ENCODE peak calls at places on chromosomes 3 and 15, in seven cellular contexts. R is AG09309, O is GM13976, I is kidney epithelial cell, K is HFFc6, Z is progenitor cell of endocrine pancreas, M is stomach. X is an unnamed sample.

GRCh38 chr15:40358492-40359353 is 704 bp downstream of the DISP2 start:
- DNase-seq in R (no peak), O (peak), I (no peak), K (no peak), Z (no peak), M (no peak), X (no peak)

GRCh38 chr15:82122754-82123400 is 77.1 kb upstream of the MEX3B start:
- DNase-seq in R (peak), O (no peak), I (peak), K (peak), Z (no peak), M (peak), X (peak)

GRCh38 chr3:125069968-125070745 is 14.4 kb upstream of the HEG1 start:
- DNase-seq in R (no peak), O (no peak), I (no peak), K (no peak), Z (no peak), M (no peak), X (no peak)

GRCh38 chr15:89654311-89654761 is 931 bp downstream of the KIF7 start:
- DNase-seq in R (peak), O (no peak), I (no peak), K (peak), Z (no peak), M (no peak), X (no peak)

GRCh38 chr3:163785693-163786092 is 1292.6 kb downstream of the SI start:
- DNase-seq in R (no peak), O (no peak), I (no peak), K (no peak), Z (no peak), M (no peak), X (no peak)

GRCh38 chr3:103499132-103499885 is 1064.5 kb downstream of the ZPLD1 start:
- DNase-seq in R (peak), O (no peak), I (peak), K (no peak), Z (no peak), M (no peak), X (no peak)

GRCh38 chr3:4634894-4635293 is 141.7 kb downstream of the ITPR1 start:
- DNase-seq in R (no peak), O (no peak), I (no peak), K (no peak), Z (no peak), M (no peak), X (no peak)

GRCh38 chr15:31131853-31132375 is 30.4 kb upstream of the TRPM1 start:
- DNase-seq in R (no peak), O (no peak), I (no peak), K (no peak), Z (no peak), M (no peak), X (no peak)

GRCh38 chr15:32898414-32898813 is 180.6 kb downstream of the GREM1 start:
- DNase-seq in R (no peak), O (no peak), I (no peak), K (no peak), Z (no peak), M (no peak), X (no peak)

GRCh38 chr3:164478323-164478722 is 600.0 kb downstream of the SI start:
- DNase-seq in R (no peak), O (no peak), I (no peak), K (no peak), Z (no peak), M (no peak), X (no peak)

GRCh38 chr3:61848885-61849284 is 287.5 kb downstream of the PTPRG start:
- DNase-seq in R (peak), O (no peak), I (no peak), K (peak), Z (no peak), M (no peak), X (no peak)

GRCh38 chr3:97823081-97823480 is 1.3 kb downstream of the CRYBG3 start:
- DNase-seq in R (no peak), O (no peak), I (no peak), K (no peak), Z (no peak), M (no peak), X (no peak)

GRCh38 chr3:152147748-152148147 is 121.0 kb upstream of the MBNL1 start:
- DNase-seq in R (no peak), O (no peak), I (no peak), K (no peak), Z (no peak), M (no peak), X (no peak)

GRCh38 chr3:186425788-186426730 is 64.0 kb upstream of the DGKG start:
- DNase-seq in R (peak), O (no peak), I (no peak), K (peak), Z (no peak), M (no peak), X (no peak)

GRCh38 chr3:128395500-128396125 is 71.1 kb downstream of the DNAJB8 start:
- DNase-seq in R (no peak), O (no peak), I (no peak), K (no peak), Z (no peak), M (no peak), X (no peak)

GRCh38 chr3:52473031-52473430 is 17.6 kb downstream of the NISCH start:
- DNase-seq in R (no peak), O (no peak), I (no peak), K (no peak), Z (no peak), M (no peak), X (no peak)

GRCh38 chr3:29226709-29227108 is 54.2 kb upstream of the RBMS3 start:
- DNase-seq in R (no peak), O (no peak), I (no peak), K (no peak), Z (no peak), M (no peak), X (no peak)

DNA sequence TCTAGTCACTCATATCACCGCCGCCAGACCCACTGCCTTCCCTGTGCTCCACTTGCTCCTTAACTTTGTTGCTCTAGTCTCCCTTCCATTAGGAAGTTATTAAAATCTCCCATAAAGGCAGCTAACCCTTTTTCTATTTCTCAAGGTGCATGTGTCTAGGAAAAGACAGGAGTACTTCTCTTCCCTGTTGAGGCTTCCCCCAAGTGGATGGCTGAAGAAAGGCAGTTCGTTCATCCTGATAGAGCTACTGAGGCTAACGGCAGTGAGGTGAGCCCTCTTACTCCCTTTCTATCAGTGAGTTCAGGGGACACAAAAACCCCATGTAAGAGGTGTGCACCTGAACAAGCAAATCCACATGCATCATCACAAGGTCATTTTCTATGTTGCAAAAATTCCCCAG is 397.8 kb downstream of the IGSF11 start:
- DNase-seq in R (no peak), O (no peak), I (no peak), K (no peak), Z (no peak), M (no peak), X (no peak)
- TF ChIP-seq CTCF in R (no peak), O (no peak), I (no peak), K (no peak), Z (peak), M (no peak), X (peak)

GRCh38 chr3:25686766-25687165 is 22.1 kb upstream of the TOP2B start:
- DNase-seq in R (no peak), O (no peak), I (no peak), K (no peak), Z (no peak), M (no peak), X (no peak)
- TF ChIP-seq CTCF in R (no peak), O (no peak), I (no peak), K (no peak), Z (no peak), M (no peak), X (no peak)

GRCh38 chr3:191768421-191768820 is 307.5 kb downstream of the PYDC2 start:
- DNase-seq in R (no peak), O (no peak), I (no peak), K (no peak), Z (no peak), M (no peak), X (no peak)
- TF ChIP-seq CTCF in R (no peak), O (no peak), I (no peak), K (no peak), Z (no peak), M (no peak), X (no peak)

GRCh38 chr15:37824717-37825382 is 109.6 kb upstream of the TMCO5A start:
- DNase-seq in R (peak), O (no peak), I (peak), K (peak), Z (no peak), M (no peak), X (no peak)
- TF ChIP-seq CTCF in R (peak), O (no peak), I (peak), K (peak), Z (no peak), M (no peak), X (no peak)

GRCh38 chr3:173090492-173090891 is 50.5 kb downstream of the SPATA16 start:
- DNase-seq in R (no peak), O (no peak), I (no peak), K (no peak), Z (no peak), M (no peak), X (no peak)

GRCh38 chr3:173092038-173092437 is 49.0 kb downstream of the SPATA16 start:
- DNase-seq in R (no peak), O (no peak), I (no peak), K (no peak), Z (no peak), M (no peak), X (no peak)

GRCh38 chr3:173098959-173099358 is 42.1 kb downstream of the SPATA16 start:
- DNase-seq in R (no peak), O (no peak), I (no peak), K (no peak), Z (no peak), M (no peak), X (no peak)

GRCh38 chr3:173096994-173097785 is 43.8 kb downstream of the SPATA16 start:
- DNase-seq in R (no peak), O (no peak), I (no peak), K (no peak), Z (no peak), M (no peak), X (no peak)

DNA sequence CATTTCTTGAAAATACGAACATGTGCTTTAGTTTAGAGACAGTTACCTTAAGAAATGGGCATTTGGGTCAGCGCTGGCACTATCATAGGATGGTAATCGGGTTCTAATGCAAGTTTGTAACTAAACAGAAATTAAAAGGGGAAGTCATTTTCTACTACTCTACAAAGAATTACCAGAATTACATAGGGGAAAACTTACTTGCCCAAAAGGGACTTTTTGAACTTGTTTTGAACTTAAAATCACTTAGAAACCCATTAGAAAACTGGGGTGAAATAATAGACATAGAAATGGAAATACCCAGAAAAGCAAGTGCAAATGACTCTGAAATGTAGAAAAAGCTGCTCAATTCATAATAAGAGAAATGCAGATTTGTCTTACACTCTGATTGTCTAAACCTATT is 44.9 kb downstream of the SPATA16 start:
- DNase-seq in R (no peak), O (no peak), I (no peak), K (no peak), Z (no peak), M (no peak), X (no peak)
- TF ChIP-seq CTCF in R (no peak), O (no peak), I (no peak), K (no peak), Z (no peak), M (no peak), X (no peak)

DNA sequence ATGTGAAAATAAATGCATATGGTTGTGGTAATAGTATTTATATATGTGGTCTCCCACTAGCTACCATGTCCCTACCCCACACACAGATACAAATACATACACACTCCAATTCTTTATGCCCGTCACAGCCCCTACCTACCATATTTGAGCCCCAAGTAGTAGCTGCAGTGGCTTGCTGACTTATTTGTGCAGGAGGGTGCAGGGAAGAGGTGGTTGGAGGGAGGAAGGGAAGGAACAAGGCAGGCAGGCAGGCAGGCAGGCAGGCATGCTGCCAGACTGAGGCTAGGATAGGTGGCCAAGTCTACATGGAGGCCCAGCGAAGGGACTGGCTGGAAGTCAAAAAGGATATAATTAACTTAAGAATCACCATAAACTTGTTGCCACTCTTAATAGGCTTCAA is 82.9 kb downstream of the SCN11A start:
- DNase-seq in R (no peak), O (no peak), I (no peak), K (no peak), Z (no peak), M (no peak), X (peak)
- TF ChIP-seq CTCF in R (no peak), O (no peak), I (no peak), K (no peak), Z (no peak), M (no peak), X (no peak)

X was measured in osteocyte.